ENCODE peak calls at places on chromosomes 11 and 22, in five cellular contexts. One of them, this sample, is unnamed.

GRCh38 chr11:10327254-10327653 is 22.4 kb downstream of the ADM start:
- DNase-seq in H1: no peak
- DNase-seq in HEK293T: no peak
- DNase-seq in HepG2: no peak
- DNase-seq in NT2/D1: no peak
- DNase-seq in this sample: no peak

GRCh38 chr22:44025171-44026065 is 1.3 kb downstream of the PARVB start:
- DNase-seq in NT2/D1: no peak
- DNase-seq in HEK293T: no peak
- DNase-seq in HepG2: no peak
- DNase-seq in H1: no peak
- DNase-seq in this sample: peak

GRCh38 chr11:68042219-68043028 is 3.6 kb downstream of the TCIRG1 start:
- DNase-seq in HepG2: no peak
- DNase-seq in H1: no peak
- DNase-seq in HEK293T: no peak
- DNase-seq in NT2/D1: no peak
- DNase-seq in this sample: no peak

GRCh38 chr11:134516529-134516928 is 104.5 kb upstream of the B3GAT1 start:
- DNase-seq in HEK293T: no peak
- DNase-seq in NT2/D1: no peak
- DNase-seq in H1: no peak
- DNase-seq in HepG2: no peak
- DNase-seq in this sample: no peak

GRCh38 chr22:28594784-28595324 is 84.8 kb downstream of the TTC28 start:
- DNase-seq in HepG2: peak
- DNase-seq in HEK293T: peak
- DNase-seq in NT2/D1: peak
- DNase-seq in H1: no peak
- DNase-seq in this sample: no peak

GRCh38 chr11:61551630-61552029 is 29.2 kb downstream of the SYT7 start:
- DNase-seq in HepG2: no peak
- DNase-seq in HEK293T: no peak
- DNase-seq in H1: no peak
- DNase-seq in NT2/D1: no peak
- DNase-seq in this sample: no peak

GRCh38 chr22:37545703-37546435 is 14.4 kb upstream of the CDC42EP1 start:
- DNase-seq in HepG2: peak
- DNase-seq in NT2/D1: peak
- DNase-seq in HEK293T: no peak
- DNase-seq in H1: peak
- DNase-seq in this sample: no peak

GRCh38 chr22:31083377-31083768 is 2.3 kb downstream of the SMTN start:
- DNase-seq in H1: no peak
- DNase-seq in HEK293T: no peak
- DNase-seq in NT2/D1: no peak
- DNase-seq in HepG2: no peak
- DNase-seq in this sample: no peak

GRCh38 chr11:20051783-20052399 is 108.4 kb downstream of the DBX1 start:
- DNase-seq in H1: no peak
- DNase-seq in NT2/D1: no peak
- DNase-seq in HEK293T: no peak
- DNase-seq in HepG2: no peak
- DNase-seq in this sample: no peak

GRCh38 chr11:96339704-96340554 is 3.1 kb downstream of the MAML2 start:
- DNase-seq in HEK293T: no peak
- DNase-seq in NT2/D1: no peak
- DNase-seq in H1: no peak
- DNase-seq in HepG2: no peak
- DNase-seq in this sample: no peak

GRCh38 chr11:1917523-1918435 is 1.7 kb upstream of the TNNT3 start:
- DNase-seq in H1: no peak
- DNase-seq in NT2/D1: no peak
- DNase-seq in HEK293T: no peak
- DNase-seq in HepG2: no peak
- DNase-seq in this sample: no peak

GRCh38 chr11:111253131-111253530 is 7.6 kb downstream of the POU2AF2 start:
- DNase-seq in H1: no peak
- DNase-seq in NT2/D1: no peak
- DNase-seq in HEK293T: no peak
- DNase-seq in HepG2: no peak
- DNase-seq in this sample: no peak

GRCh38 chr11:125370561-125371389 is 125.3 kb downstream of the FEZ1 start:
- DNase-seq in H1: peak
- DNase-seq in NT2/D1: no peak
- DNase-seq in HepG2: no peak
- DNase-seq in HEK293T: no peak
- DNase-seq in this sample: no peak

DNA sequence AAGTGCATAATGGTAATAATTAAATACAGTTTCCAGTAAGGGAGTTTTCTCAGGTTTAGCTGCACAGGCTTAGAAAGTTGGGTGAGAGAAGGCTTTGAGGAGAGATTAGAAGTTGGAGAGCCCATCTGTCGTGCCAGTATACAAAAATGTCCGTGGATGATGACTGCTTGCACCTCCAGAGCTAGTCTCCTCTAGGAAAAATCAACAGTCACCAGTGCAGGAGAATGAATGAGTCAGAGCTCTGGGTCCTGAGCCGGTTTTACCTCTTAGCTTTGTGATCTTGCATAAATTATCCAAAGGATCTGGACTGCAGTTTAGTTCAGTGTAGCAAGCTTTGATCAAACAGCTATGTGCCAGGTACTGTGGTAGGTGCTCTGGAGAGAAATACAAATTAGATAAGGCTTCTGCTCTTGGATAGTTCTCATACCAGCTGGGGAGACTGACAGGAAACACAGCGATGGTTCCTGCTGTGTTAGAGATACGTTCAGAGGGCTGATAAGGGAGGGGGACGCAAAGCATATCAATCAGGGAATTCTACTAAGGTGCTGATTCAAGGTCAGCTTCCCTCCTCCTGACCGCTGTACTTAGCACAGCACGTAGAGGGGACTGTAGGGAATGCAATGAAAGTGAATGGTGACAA is 125.9 kb downstream of the TEAD1 start:
- DNase-seq in HepG2: peak
- DNase-seq in H1: no peak
- DNase-seq in HEK293T: peak
- DNase-seq in NT2/D1: no peak
- DNase-seq in this sample: no peak
- TF ChIP-seq SUZ12 in HepG2: no peak
- TF ChIP-seq SUZ12 in H1: no peak
- TF ChIP-seq SUZ12 in HEK293T: no peak
- TF ChIP-seq SUZ12 in NT2/D1: no peak
- TF ChIP-seq SUZ12 in this sample: no peak

GRCh38 chr22:23786752-23787599 is at the start of gene SMARCB1:
- DNase-seq in NT2/D1: peak
- DNase-seq in HepG2: peak
- DNase-seq in HEK293T: peak
- DNase-seq in H1: peak
- DNase-seq in this sample: no peak

GRCh38 chr22:23786261-23786710 is 480 bp upstream of the SMARCB1 start:
- DNase-seq in NT2/D1: no peak
- DNase-seq in H1: peak
- DNase-seq in HepG2: no peak
- DNase-seq in HEK293T: no peak
- DNase-seq in this sample: no peak

GRCh38 chr22:23789121-23789520 is 2.4 kb downstream of the SMARCB1 start:
- DNase-seq in H1: no peak
- DNase-seq in NT2/D1: no peak
- DNase-seq in HEK293T: no peak
- DNase-seq in HepG2: no peak
- DNase-seq in this sample: no peak

GRCh38 chr22:23787600-23787896 is 782 bp downstream of the SMARCB1 start:
- DNase-seq in H1: no peak
- DNase-seq in HepG2: no peak
- DNase-seq in HEK293T: no peak
- DNase-seq in NT2/D1: no peak
- DNase-seq in this sample: no peak

DNA sequence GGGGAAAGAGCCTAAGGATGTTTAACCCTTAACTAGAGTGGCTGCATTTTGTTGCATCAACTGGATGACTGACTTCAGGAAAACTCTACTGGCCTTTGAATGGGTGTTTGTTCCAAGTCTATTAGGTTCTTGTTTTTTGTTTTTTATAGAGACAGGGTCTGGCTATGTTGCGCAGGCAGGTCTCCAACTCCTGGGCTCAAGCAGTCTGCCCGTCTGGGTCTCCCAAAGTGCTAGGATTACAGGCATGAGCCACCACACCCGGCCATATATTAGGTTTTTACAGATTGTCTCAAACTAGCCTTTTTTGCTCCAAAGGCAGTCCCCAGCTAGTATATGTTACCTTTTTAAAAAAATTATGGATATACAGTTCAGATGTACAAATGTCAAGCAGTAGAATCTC is 1.1 kb downstream of the SMARCB1 start:
- DNase-seq in HEK293T: no peak
- DNase-seq in NT2/D1: no peak
- DNase-seq in H1: no peak
- DNase-seq in HepG2: no peak
- DNase-seq in this sample: no peak
- TF ChIP-seq SUZ12 in HEK293T: no peak
- TF ChIP-seq SUZ12 in NT2/D1: no peak
- TF ChIP-seq SUZ12 in H1: no peak
- TF ChIP-seq SUZ12 in HepG2: no peak
- TF ChIP-seq SUZ12 in this sample: no peak

GRCh38 chr11:118881130-118881717 is 2.5 kb upstream of the CXCR5 start:
- DNase-seq in H1: no peak
- DNase-seq in HepG2: no peak
- DNase-seq in HEK293T: no peak
- DNase-seq in NT2/D1: no peak
- DNase-seq in this sample: no peak
- TF ChIP-seq SUZ12 in H1: no peak
- TF ChIP-seq SUZ12 in HepG2: no peak
- TF ChIP-seq SUZ12 in HEK293T: no peak
- TF ChIP-seq SUZ12 in NT2/D1: no peak
- TF ChIP-seq SUZ12 in this sample: no peak

DNA sequence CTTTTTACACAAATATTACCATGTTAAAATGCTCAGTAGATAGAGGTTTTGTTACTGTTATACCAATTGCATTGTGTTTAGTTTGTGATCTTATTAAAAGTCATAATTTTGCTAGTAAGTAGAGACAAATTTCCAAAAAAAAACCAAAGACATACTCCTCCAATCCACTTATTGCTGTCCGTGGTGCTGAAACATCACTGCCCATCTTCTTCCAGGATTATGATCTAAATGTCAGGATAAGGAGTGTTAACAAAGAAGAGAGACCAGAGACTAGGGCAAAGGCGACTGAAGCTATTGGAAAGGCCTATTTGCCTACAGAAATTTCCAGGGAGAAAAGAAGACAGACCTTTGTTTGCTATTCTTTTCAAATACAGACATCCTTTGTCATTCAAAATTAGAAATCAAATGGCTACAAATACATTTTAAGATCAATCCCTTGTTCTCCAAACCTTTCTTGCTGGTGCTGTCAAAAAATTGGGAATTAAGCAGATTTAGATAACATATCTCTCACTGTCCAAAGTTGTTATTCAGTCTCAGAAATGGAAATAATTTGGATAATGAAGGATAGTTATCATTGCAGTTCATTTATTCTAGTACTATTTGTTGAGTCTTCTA is 199.7 kb downstream of the C11orf91 start:
- DNase-seq in H1: no peak
- DNase-seq in NT2/D1: no peak
- DNase-seq in HEK293T: no peak
- DNase-seq in HepG2: peak
- DNase-seq in this sample: no peak
- TF ChIP-seq SUZ12 in H1: no peak
- TF ChIP-seq SUZ12 in NT2/D1: no peak
- TF ChIP-seq SUZ12 in HEK293T: no peak
- TF ChIP-seq SUZ12 in HepG2: no peak
- TF ChIP-seq SUZ12 in this sample: no peak

DNA sequence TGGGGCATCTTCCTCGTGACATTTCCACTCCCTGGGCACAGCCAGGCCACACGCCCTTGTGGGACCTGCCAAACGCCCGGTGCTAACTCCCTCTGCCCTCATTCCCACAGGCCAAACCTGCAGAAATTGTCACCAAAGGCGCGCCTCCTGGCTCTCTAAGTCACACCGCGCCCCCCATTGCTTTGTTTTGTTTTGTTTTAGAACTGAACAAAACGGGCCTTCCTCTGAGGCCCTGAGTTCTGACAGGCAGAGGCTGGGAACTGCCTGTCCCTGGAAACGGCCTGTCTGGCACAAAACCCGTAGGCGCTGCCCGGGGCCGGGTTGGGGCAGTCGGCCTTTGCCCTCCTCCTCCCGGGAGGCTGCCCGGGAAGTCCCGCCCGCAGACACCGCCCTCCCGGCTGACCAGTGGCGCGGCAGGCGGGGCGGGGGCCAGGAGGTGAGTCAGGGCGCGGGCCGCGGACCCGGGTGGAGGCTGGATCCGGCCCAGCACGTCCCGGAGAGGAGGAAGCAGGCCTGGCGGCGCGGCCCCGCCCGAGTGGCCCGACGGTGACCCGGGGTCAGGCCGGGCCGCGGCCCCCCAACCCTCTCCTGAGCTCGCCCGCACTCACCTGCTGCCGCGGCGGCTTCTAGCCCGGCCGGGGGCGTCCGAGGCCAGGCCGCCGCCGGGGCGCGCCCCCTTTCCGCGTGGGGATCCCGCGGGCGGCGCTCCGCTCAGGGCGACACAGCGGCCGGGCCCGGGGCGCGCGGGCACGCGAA is 465 bp downstream of the SUN2 start:
- DNase-seq in HEK293T: peak
- DNase-seq in HepG2: peak
- DNase-seq in NT2/D1: no peak
- DNase-seq in H1: peak
- DNase-seq in this sample: no peak
- TF ChIP-seq SUZ12 in HEK293T: no peak
- TF ChIP-seq SUZ12 in HepG2: no peak
- TF ChIP-seq SUZ12 in NT2/D1: no peak
- TF ChIP-seq SUZ12 in H1: peak
- TF ChIP-seq SUZ12 in this sample: no peak

GRCh38 chr22:46994983-46995382 is 232.5 kb downstream of the TBC1D22A start:
- DNase-seq in NT2/D1: no peak
- DNase-seq in H1: no peak
- DNase-seq in HepG2: no peak
- DNase-seq in HEK293T: no peak
- DNase-seq in this sample: no peak

GRCh38 chr22:46992121-46992731 is 229.8 kb downstream of the TBC1D22A start:
- DNase-seq in HepG2: no peak
- DNase-seq in NT2/D1: no peak
- DNase-seq in HEK293T: no peak
- DNase-seq in H1: no peak
- DNase-seq in this sample: no peak

GRCh38 chr22:46995501-46996360 is 233.3 kb downstream of the TBC1D22A start:
- DNase-seq in H1: no peak
- DNase-seq in NT2/D1: no peak
- DNase-seq in HEK293T: no peak
- DNase-seq in HepG2: no peak
- DNase-seq in this sample: no peak

GRCh38 chr22:46993626-46994025 is 231.2 kb downstream of the TBC1D22A start:
- DNase-seq in NT2/D1: no peak
- DNase-seq in HepG2: no peak
- DNase-seq in H1: no peak
- DNase-seq in HEK293T: no peak
- DNase-seq in this sample: no peak

DNA sequence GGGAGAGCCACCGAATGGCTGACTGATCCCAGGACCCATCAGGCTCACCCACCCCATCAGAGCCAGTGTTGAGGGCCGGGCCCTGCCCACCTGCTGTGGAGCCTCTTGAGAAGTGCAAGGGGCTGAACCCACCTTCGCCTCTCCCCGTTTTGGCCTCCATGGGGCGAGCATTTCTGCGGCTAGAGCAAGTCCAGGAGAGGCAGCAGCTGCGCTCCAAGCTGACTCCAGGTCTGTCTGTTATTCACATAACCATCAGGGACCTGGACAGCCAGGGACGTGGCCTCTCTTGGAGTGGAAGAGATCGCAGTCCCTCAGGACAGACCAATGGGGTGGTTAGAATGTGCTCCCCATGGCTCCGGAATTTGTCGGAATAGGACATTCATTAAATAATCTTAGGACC is 231.8 kb downstream of the TBC1D22A start:
- DNase-seq in HepG2: no peak
- DNase-seq in HEK293T: no peak
- DNase-seq in NT2/D1: no peak
- DNase-seq in H1: no peak
- DNase-seq in this sample: no peak
- TF ChIP-seq SUZ12 in HepG2: no peak
- TF ChIP-seq SUZ12 in HEK293T: no peak
- TF ChIP-seq SUZ12 in NT2/D1: no peak
- TF ChIP-seq SUZ12 in H1: no peak
- TF ChIP-seq SUZ12 in this sample: no peak